ENCODE peak calls at places on chromosomes 4 and X, in seven cellular contexts. A, M, L, Q, X, H and Z are unnamed samples.

GRCh38 chr4:184968784-184969201 is 49.5 kb upstream of the HELT start:
- DNase-seq in A (no peak), M (no peak), L (peak; percentile 55), Q (no peak), X (no peak), H (no peak), Z (no peak)

GRCh38 chrX:132480581-132481203 is 8.1 kb downstream of the MBNL3 start:
- DNase-seq in A (peak; percentile 85), M (peak; percentile 92), L (no peak), Q (no peak), X (peak; percentile 86), H (peak; percentile 3), Z (peak; percentile 70)

GRCh38 chr4:827209-828081 is 1.5 kb upstream of the CPLX1 start:
- DNase-seq in A (no peak), M (no peak), L (peak; percentile 90), Q (no peak), X (no peak), H (no peak), Z (peak; percentile 60)

GRCh38 chr4:78634011-78634664 is 82.6 kb downstream of the ANXA3 start:
- DNase-seq in A (no peak), M (no peak), L (no peak), Q (no peak), X (peak; percentile 23), H (no peak), Z (no peak)

GRCh38 chr4:113445286-113445685 is 316.3 kb downstream of the CAMK2D start:
- DNase-seq in A (no peak), M (no peak), L (no peak), Q (no peak), X (no peak), H (peak; percentile 98), Z (no peak)

GRCh38 chr4:77795339-77795738 is 23.8 kb downstream of the CNOT6L start:
- DNase-seq in A (no peak), M (peak; percentile 29), L (no peak), Q (no peak), X (no peak), H (no peak), Z (no peak)

GRCh38 chrX:80808854-80809493 is 703 bp downstream of the BRWD3 start:
- DNase-seq in A (no peak), M (peak; percentile 31), L (peak; percentile 23), Q (no peak), X (peak; percentile 46), H (peak; percentile 18), Z (no peak)

GRCh38 chrX:117985241-117985640 is 131.4 kb downstream of the KLHL13 start:
- DNase-seq in A (peak; percentile 62), M (peak; percentile 15), L (peak; percentile 22), Q (peak; percentile 15), X (no peak), H (no peak), Z (no peak)

GRCh38 chr4:26311633-26312032 is 9.2 kb upstream of the RBPJ start:
- DNase-seq in A (no peak), M (no peak), L (no peak), Q (no peak), X (no peak), H (no peak), Z (no peak)

GRCh38 chrX:136850441-136851175 is 29.9 kb downstream of the RBMX start:
- DNase-seq in A (peak; percentile 34), M (no peak), L (no peak), Q (no peak), X (no peak), H (peak; percentile 50), Z (no peak)

GRCh38 chr4:85756938-85757337 is 282.0 kb downstream of the ARHGAP24 start:
- DNase-seq in A (peak; percentile 70), M (peak; percentile 9), L (peak; percentile 10), Q (peak; percentile 31), X (no peak), H (peak; percentile 70), Z (no peak)

GRCh38 chr4:36267491-36268254 is 13.7 kb upstream of the DTHD1 start:
- DNase-seq in A (no peak), M (peak; percentile 18), L (no peak), Q (no peak), X (peak; percentile 24), H (no peak), Z (no peak)

GRCh38 chr4:85724801-85725548 is 250.0 kb downstream of the ARHGAP24 start:
- DNase-seq in A (peak; percentile 43), M (no peak), L (no peak), Q (no peak), X (no peak), H (no peak), Z (no peak)

GRCh38 chr4:38464328-38464727 is 199.7 kb upstream of the KLF3 start:
- DNase-seq in A (no peak), M (no peak), L (no peak), Q (no peak), X (no peak), H (no peak), Z (no peak)

GRCh38 chr4:108492816-108493595 is 127.4 kb upstream of the RPL34 start:
- DNase-seq in A (peak; percentile 52), M (peak; percentile 8), L (peak; percentile 68), Q (peak; percentile 70), X (peak; percentile 31), H (peak; percentile 19), Z (no peak)

GRCh38 chr4:92968556-92968955 is 664.8 kb downstream of the GRID2 start:
- DNase-seq in A (no peak), M (no peak), L (no peak), Q (no peak), X (no peak), H (peak; percentile 10), Z (no peak)

GRCh38 chrX:10496345-10496965 is 123.9 kb downstream of the MID1 start:
- DNase-seq in A (no peak), M (no peak), L (no peak), Q (no peak), X (peak; percentile 1), H (peak; percentile 91), Z (no peak)

GRCh38 chr4:54227261-54228063 is 1.6 kb upstream of the PDGFRA start:
- DNase-seq in A (peak; percentile 55), M (no peak), L (peak; percentile 71), Q (peak; percentile 22), X (no peak), H (peak; percentile 75), Z (no peak)

GRCh38 chrX:11059923-11060322 is 51.2 kb upstream of the HCCS start:
- DNase-seq in A (no peak), M (no peak), L (no peak), Q (no peak), X (no peak), H (peak; percentile 23), Z (no peak)

GRCh38 chr4:88573286-88573994 is 18.8 kb upstream of the HERC3 start:
- DNase-seq in A (no peak), M (no peak), L (no peak), Q (no peak), X (no peak), H (no peak), Z (no peak)

GRCh38 chr4:147590249-147590920 is 26.8 kb upstream of the TMEM184C start:
- DNase-seq in A (peak; percentile 86), M (peak; percentile 75), L (peak; percentile 54), Q (peak; percentile 57), X (peak; percentile 29), H (peak; percentile 78), Z (no peak)